ENCODE peak calls at places on chromosomes 2 and 18, in eight cellular contexts. P is AG04449; Y is dorsolateral prefrontal cortex; J is activated CD8-positive, alpha-beta T cell treated with anti-CD3 and anti-CD28 coated beads for 36 hours; R is AG04450; O is neural progenitor cell; W is stomach; H is GM13977. Z is an unnamed sample.

GRCh38 chr18:36504928-36505327 is 207.4 kb downstream of the FHOD3 start:
- DNase-seq in P (no peak), Y (no peak), J (no peak), R (no peak), O (no peak), W (no peak), H (no peak), Z (no peak)

GRCh38 chr2:200378652-200379290 is 72.3 kb downstream of the SPATS2L start:
- DNase-seq in P (no peak), Y (no peak), J (no peak), R (no peak), O (peak), W (no peak), H (no peak), Z (no peak)

GRCh38 chr2:168519534-168520308 is 63.6 kb downstream of the CERS6 start:
- DNase-seq in P (no peak), Y (no peak), J (no peak), R (no peak), O (no peak), W (no peak), H (no peak), Z (no peak)

GRCh38 chr2:68330691-68331090 is 10.9 kb upstream of the CNRIP1 start:
- DNase-seq in P (no peak), Y (no peak), J (peak), R (no peak), O (no peak), W (no peak), H (no peak), Z (no peak)

GRCh38 chr2:128369626-128370467 is 51.2 kb upstream of the HS6ST1 start:
- DNase-seq in P (no peak), Y (no peak), J (no peak), R (no peak), O (peak), W (peak), H (no peak), Z (no peak)

GRCh38 chr2:196294510-196294909 is 123.1 kb upstream of the STK17B start:
- DNase-seq in P (no peak), Y (no peak), J (no peak), R (no peak), O (no peak), W (no peak), H (no peak), Z (no peak)

GRCh38 chr2:150485871-150486538 is 1.5 kb downstream of the RND3 start:
- DNase-seq in P (no peak), Y (no peak), J (no peak), R (no peak), O (peak), W (peak), H (peak), Z (peak)

GRCh38 chr18:51525453-51526225 is 328.2 kb upstream of the MEX3C start:
- DNase-seq in P (no peak), Y (no peak), J (no peak), R (no peak), O (no peak), W (no peak), H (no peak), Z (no peak)

GRCh38 chr2:145741161-145741560 is 1221.2 kb upstream of the ZEB2 start:
- DNase-seq in P (no peak), Y (no peak), J (no peak), R (no peak), O (no peak), W (no peak), H (no peak), Z (no peak)

GRCh38 chr2:64067326-64067725 is 48.1 kb upstream of the VPS54 start:
- DNase-seq in P (no peak), Y (no peak), J (no peak), R (no peak), O (no peak), W (no peak), H (no peak), Z (no peak)

GRCh38 chr2:224357098-224357901 is 44.6 kb downstream of the FAM124B start:
- DNase-seq in P (no peak), Y (no peak), J (peak), R (peak), O (peak), W (peak), H (peak), Z (no peak)

GRCh38 chr2:20540587-20541304 is 93.9 kb downstream of the RHOB start:
- DNase-seq in P (no peak), Y (no peak), J (no peak), R (no peak), O (no peak), W (no peak), H (no peak), Z (no peak)

GRCh38 chr2:34161546-34161945 is 562.4 kb upstream of the FAM98A start:
- DNase-seq in P (no peak), Y (no peak), J (no peak), R (no peak), O (no peak), W (no peak), H (no peak), Z (no peak)

GRCh38 chr18:2515908-2516625 is 55.2 kb downstream of the METTL4 start:
- DNase-seq in P (peak), Y (no peak), J (peak), R (peak), O (no peak), W (no peak), H (no peak), Z (no peak)

GRCh38 chr2:233816334-233816733 is 38.0 kb downstream of the HJURP start:
- DNase-seq in P (no peak), Y (no peak), J (no peak), R (no peak), O (no peak), W (no peak), H (no peak), Z (no peak)

GRCh38 chr2:181196401-181196800 is 216.0 kb downstream of the UBE2E3 start:
- DNase-seq in P (no peak), Y (no peak), J (no peak), R (no peak), O (no peak), W (no peak), H (no peak), Z (no peak)

GRCh38 chr2:233389601-233390125 is 35.4 kb downstream of the DGKD start:
- DNase-seq in P (no peak), Y (no peak), J (no peak), R (no peak), O (no peak), W (no peak), H (no peak), Z (peak)

GRCh38 chr2:142042536-142043199 is 88.1 kb downstream of the LRP1B start:
- DNase-seq in P (no peak), Y (no peak), J (no peak), R (no peak), O (no peak), W (no peak), H (no peak), Z (no peak)

GRCh38 chr2:197307933-197308521 is 2.6 kb downstream of the ANKRD44 start:
- DNase-seq in P (no peak), Y (no peak), J (peak), R (no peak), O (no peak), W (no peak), H (peak), Z (no peak)

GRCh38 chr2:3433339-3433699 is 53.8 kb downstream of the TRAPPC12 start:
- DNase-seq in P (no peak), Y (no peak), J (no peak), R (no peak), O (no peak), W (no peak), H (no peak), Z (no peak)

DNA sequence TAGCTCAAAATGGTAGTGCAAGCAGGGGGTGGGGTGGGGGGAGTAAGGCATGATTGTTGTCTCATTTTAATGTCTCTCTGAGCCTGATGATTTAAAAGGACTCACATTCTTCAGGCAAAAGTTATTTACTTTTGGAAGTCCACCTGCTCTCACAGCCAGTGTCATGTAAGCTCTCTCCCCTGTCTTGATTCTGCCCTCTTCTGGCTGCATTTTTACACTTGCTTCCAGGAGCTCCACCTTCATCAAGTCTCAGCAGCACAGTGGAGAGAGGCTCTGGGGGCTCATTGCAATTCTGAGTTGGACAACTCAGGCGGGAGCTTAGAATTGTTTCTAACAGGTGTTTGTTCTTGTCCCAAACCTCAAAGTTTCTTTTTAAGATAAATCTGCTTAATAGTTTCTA is 39.2 kb downstream of the GNAL start:
- DNase-seq in P (no peak), Y (no peak), J (no peak), R (no peak), O (peak), W (no peak), H (no peak), Z (no peak)
- TF ChIP-seq CTCF in P (peak), Y (no peak), J (no peak), R (no peak), O (peak), W (no peak), H (peak), Z (peak)

DNA sequence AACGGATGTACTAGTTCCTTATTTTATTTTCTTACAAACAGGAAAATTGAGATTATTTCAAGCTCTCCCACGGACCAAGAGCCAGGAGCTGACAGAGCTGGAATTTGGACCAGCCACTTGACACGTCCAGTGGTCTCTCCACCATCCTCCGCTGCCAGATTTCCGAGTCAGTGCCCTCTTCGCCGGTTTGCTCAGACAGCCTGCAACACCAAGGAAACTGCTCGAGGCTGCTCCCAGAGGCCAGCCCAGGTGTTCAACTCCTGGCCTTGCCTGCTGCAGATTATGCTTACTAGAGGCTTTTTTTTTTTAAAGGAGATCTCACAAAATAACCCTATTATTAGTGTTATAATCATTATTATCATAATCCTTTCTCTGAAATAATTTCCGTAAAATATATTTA is 779.8 kb downstream of the RNF144A start:
- DNase-seq in P (no peak), Y (no peak), J (no peak), R (no peak), O (peak), W (no peak), H (no peak), Z (no peak)
- TF ChIP-seq CTCF in P (no peak), Y (no peak), J (no peak), R (no peak), O (peak), W (no peak), H (no peak), Z (no peak)

GRCh38 chr18:6837904-6838303 is 108.4 kb downstream of the ARHGAP28 start:
- DNase-seq in P (no peak), Y (no peak), J (no peak), R (no peak), O (no peak), W (no peak), H (no peak), Z (no peak)

GRCh38 chr18:6836331-6836730 is 106.8 kb downstream of the ARHGAP28 start:
- DNase-seq in P (no peak), Y (no peak), J (no peak), R (no peak), O (no peak), W (no peak), H (no peak), Z (no peak)

GRCh38 chr18:6835345-6835744 is 105.8 kb downstream of the ARHGAP28 start:
- DNase-seq in P (no peak), Y (no peak), J (no peak), R (peak), O (no peak), W (no peak), H (no peak), Z (no peak)
- TF ChIP-seq CTCF in P (no peak), Y (no peak), J (no peak), R (no peak), O (no peak), W (no peak), H (no peak), Z (no peak)

GRCh38 chr2:166417669-166418068 is 41.9 kb upstream of the SCN9A start:
- DNase-seq in P (no peak), Y (no peak), J (no peak), R (no peak), O (peak), W (no peak), H (no peak), Z (no peak)

GRCh38 chr2:166418853-166419615 is 43.3 kb upstream of the SCN9A start:
- DNase-seq in P (no peak), Y (no peak), J (no peak), R (no peak), O (no peak), W (no peak), H (no peak), Z (no peak)

GRCh38 chr2:166424841-166425240 is 49.1 kb upstream of the SCN9A start:
- DNase-seq in P (no peak), Y (no peak), J (no peak), R (no peak), O (no peak), W (no peak), H (no peak), Z (no peak)

DNA sequence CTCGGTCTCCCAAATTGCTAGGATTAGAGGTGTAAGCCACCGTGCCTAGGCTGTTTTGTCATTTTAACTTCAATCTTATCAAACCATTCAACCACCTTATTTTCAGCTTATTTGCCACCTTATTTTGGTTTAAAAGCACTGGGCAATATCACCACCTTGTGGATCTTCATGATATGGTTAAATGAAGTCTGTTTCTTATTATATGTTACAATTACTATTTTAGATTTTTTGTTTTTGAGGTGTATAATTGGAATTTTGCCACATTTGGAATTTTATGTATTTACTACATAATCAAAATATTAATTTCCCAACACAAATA is 43.8 kb upstream of the SCN9A start:
- DNase-seq in P (no peak), Y (no peak), J (no peak), R (peak), O (peak), W (no peak), H (no peak), Z (no peak)
- TF ChIP-seq CTCF in P (peak), Y (no peak), J (no peak), R (peak), O (peak), W (no peak), H (no peak), Z (peak)

GRCh38 chr18:77407733-77408132 is 158.1 kb downstream of the GALR1 start:
- DNase-seq in P (no peak), Y (no peak), J (no peak), R (no peak), O (no peak), W (no peak), H (no peak), Z (no peak)
- TF ChIP-seq CTCF in P (no peak), Y (no peak), J (no peak), R (no peak), O (peak), W (no peak), H (no peak), Z (no peak)

GRCh38 chr2:212595036-212595654 is 56.5 kb upstream of the ERBB4 start:
- DNase-seq in P (no peak), Y (no peak), J (no peak), R (no peak), O (no peak), W (no peak), H (no peak), Z (no peak)
- TF ChIP-seq CTCF in P (no peak), Y (no peak), J (no peak), R (peak), O (peak), W (no peak), H (peak), Z (peak)